ENCODE peak calls at places on chromosomes 6 and 20, in six cellular contexts. One of them, this sample, is unnamed. For H3K4me1, the result is how much of the 10 kb centered on the place peaks cover.

GRCh38 chr6:43770417-43771209 is 602 bp downstream of the VEGFA start:
- DNase-seq in psoas muscle: peak
- DNase-seq in transverse colon: peak
- DNase-seq in right cardiac atrium: peak
- DNase-seq in CD8-positive, alpha-beta T cell: no peak
- DNase-seq in GM23338: peak
- DNase-seq in this sample: no peak

GRCh38 chr20:37500311-37500710 is 20.7 kb upstream of the NNAT start:
- DNase-seq in psoas muscle: no peak
- DNase-seq in transverse colon: no peak
- DNase-seq in right cardiac atrium: no peak
- DNase-seq in CD8-positive, alpha-beta T cell: no peak
- DNase-seq in GM23338: no peak
- DNase-seq in this sample: no peak

GRCh38 chr6:106872044-106872443 is 102.5 kb downstream of the CD24 start:
- DNase-seq in psoas muscle: no peak
- DNase-seq in transverse colon: no peak
- DNase-seq in right cardiac atrium: no peak
- DNase-seq in CD8-positive, alpha-beta T cell: no peak
- DNase-seq in GM23338: no peak
- DNase-seq in this sample: no peak

GRCh38 chr6:137309078-137309762 is 90.0 kb upstream of the IFNGR1 start:
- DNase-seq in psoas muscle: peak
- DNase-seq in transverse colon: peak
- DNase-seq in right cardiac atrium: peak
- DNase-seq in CD8-positive, alpha-beta T cell: no peak
- DNase-seq in GM23338: peak
- DNase-seq in this sample: no peak

GRCh38 chr6:5997420-5998093 is 9.2 kb downstream of the NRN1 start:
- DNase-seq in psoas muscle: peak
- DNase-seq in transverse colon: no peak
- DNase-seq in right cardiac atrium: peak
- DNase-seq in CD8-positive, alpha-beta T cell: no peak
- DNase-seq in GM23338: peak
- DNase-seq in this sample: no peak

GRCh38 chr20:1623501-1624250 is 3.9 kb upstream of the SIRPB1 start:
- DNase-seq in psoas muscle: no peak
- DNase-seq in transverse colon: no peak
- DNase-seq in right cardiac atrium: no peak
- DNase-seq in CD8-positive, alpha-beta T cell: no peak
- DNase-seq in GM23338: no peak
- DNase-seq in this sample: no peak

GRCh38 chr20:11772226-11772730 is 145.4 kb upstream of the BTBD3 start:
- DNase-seq in psoas muscle: no peak
- DNase-seq in transverse colon: no peak
- DNase-seq in right cardiac atrium: no peak
- DNase-seq in CD8-positive, alpha-beta T cell: no peak
- DNase-seq in GM23338: no peak
- DNase-seq in this sample: no peak

GRCh38 chr6:38796006-38796405 is 80.9 kb downstream of the DNAH8 start:
- DNase-seq in psoas muscle: no peak
- DNase-seq in transverse colon: no peak
- DNase-seq in right cardiac atrium: no peak
- DNase-seq in CD8-positive, alpha-beta T cell: no peak
- DNase-seq in GM23338: no peak
- DNase-seq in this sample: no peak

GRCh38 chr6:159758031-159759001 is 3.5 kb upstream of the ACAT2 start:
- DNase-seq in psoas muscle: no peak
- DNase-seq in transverse colon: no peak
- DNase-seq in right cardiac atrium: no peak
- DNase-seq in CD8-positive, alpha-beta T cell: no peak
- DNase-seq in GM23338: peak
- DNase-seq in this sample: no peak

GRCh38 chr20:36573103-36573797 is at the start of gene TGIF2:
- DNase-seq in psoas muscle: peak
- DNase-seq in transverse colon: peak
- DNase-seq in right cardiac atrium: peak
- DNase-seq in CD8-positive, alpha-beta T cell: peak
- DNase-seq in GM23338: peak
- DNase-seq in this sample: no peak

GRCh38 chr6:155314773-155315515 is 660 bp upstream of the TFB1M start:
- DNase-seq in psoas muscle: peak
- DNase-seq in transverse colon: peak
- DNase-seq in right cardiac atrium: peak
- DNase-seq in CD8-positive, alpha-beta T cell: peak
- DNase-seq in GM23338: no peak
- DNase-seq in this sample: no peak

GRCh38 chr6:132153221-132153896 is 202.2 kb upstream of the CCN2 start:
- DNase-seq in psoas muscle: no peak
- DNase-seq in transverse colon: no peak
- DNase-seq in right cardiac atrium: no peak
- DNase-seq in CD8-positive, alpha-beta T cell: no peak
- DNase-seq in GM23338: no peak
- DNase-seq in this sample: no peak

GRCh38 chr6:126605089-126605488 is 265.2 kb downstream of the CENPW start:
- DNase-seq in psoas muscle: no peak
- DNase-seq in transverse colon: no peak
- DNase-seq in right cardiac atrium: no peak
- DNase-seq in CD8-positive, alpha-beta T cell: no peak
- DNase-seq in GM23338: no peak
- DNase-seq in this sample: no peak

GRCh38 chr6:167750956-167751358 is 75.8 kb upstream of the AFDN start:
- DNase-seq in psoas muscle: no peak
- DNase-seq in transverse colon: peak
- DNase-seq in right cardiac atrium: peak
- DNase-seq in CD8-positive, alpha-beta T cell: no peak
- DNase-seq in GM23338: peak
- DNase-seq in this sample: peak

GRCh38 chr6:155765275-155766194 is 309.9 kb upstream of the NOX3 start:
- DNase-seq in psoas muscle: no peak
- DNase-seq in transverse colon: no peak
- DNase-seq in right cardiac atrium: no peak
- DNase-seq in CD8-positive, alpha-beta T cell: no peak
- DNase-seq in GM23338: no peak
- DNase-seq in this sample: no peak

GRCh38 chr6:53961679-53962370 is 149.4 kb upstream of the MLIP start:
- DNase-seq in psoas muscle: no peak
- DNase-seq in transverse colon: no peak
- DNase-seq in right cardiac atrium: no peak
- DNase-seq in CD8-positive, alpha-beta T cell: no peak
- DNase-seq in GM23338: peak
- DNase-seq in this sample: peak

GRCh38 chr20:57061058-57061900 is 205.2 kb downstream of the BMP7 start:
- DNase-seq in psoas muscle: no peak
- DNase-seq in transverse colon: no peak
- DNase-seq in right cardiac atrium: no peak
- DNase-seq in CD8-positive, alpha-beta T cell: no peak
- DNase-seq in GM23338: peak
- DNase-seq in this sample: peak

GRCh38 chr6:160431231-160431630 is 83.1 kb downstream of the SLC22A3 start:
- DNase-seq in psoas muscle: peak
- DNase-seq in transverse colon: peak
- DNase-seq in right cardiac atrium: peak
- DNase-seq in CD8-positive, alpha-beta T cell: no peak
- DNase-seq in GM23338: no peak
- DNase-seq in this sample: no peak

GRCh38 chr6:122530440-122531046 is 58.9 kb upstream of the SERINC1 start:
- DNase-seq in psoas muscle: no peak
- DNase-seq in transverse colon: peak
- DNase-seq in right cardiac atrium: no peak
- DNase-seq in CD8-positive, alpha-beta T cell: peak
- DNase-seq in GM23338: peak
- DNase-seq in this sample: peak

GRCh38 chr6:98094696-98095095 is 739.7 kb upstream of the POU3F2 start:
- DNase-seq in psoas muscle: no peak
- DNase-seq in transverse colon: no peak
- DNase-seq in right cardiac atrium: no peak
- DNase-seq in CD8-positive, alpha-beta T cell: no peak
- DNase-seq in GM23338: no peak
- DNase-seq in this sample: no peak

GRCh38 chr6:82211326-82211725 is 36.2 kb downstream of the IBTK start:
- DNase-seq in psoas muscle: no peak
- DNase-seq in transverse colon: no peak
- DNase-seq in right cardiac atrium: no peak
- DNase-seq in CD8-positive, alpha-beta T cell: no peak
- DNase-seq in GM23338: no peak
- DNase-seq in this sample: no peak

GRCh38 chr6:166691199-166691598 is 64.1 kb upstream of the RPS6KA2 start:
- DNase-seq in psoas muscle: peak
- DNase-seq in transverse colon: no peak
- DNase-seq in right cardiac atrium: peak
- DNase-seq in CD8-positive, alpha-beta T cell: no peak
- DNase-seq in GM23338: no peak
- DNase-seq in this sample: no peak

GRCh38 chr6:130574146-130574545 is 208.3 kb downstream of the TMEM200A start:
- DNase-seq in psoas muscle: no peak
- DNase-seq in transverse colon: no peak
- DNase-seq in right cardiac atrium: no peak
- DNase-seq in CD8-positive, alpha-beta T cell: no peak
- DNase-seq in GM23338: no peak
- DNase-seq in this sample: no peak

GRCh38 chr6:154499854-154500589 is 10.5 kb downstream of the CNKSR3 start:
- DNase-seq in psoas muscle: no peak
- DNase-seq in transverse colon: no peak
- DNase-seq in right cardiac atrium: no peak
- DNase-seq in CD8-positive, alpha-beta T cell: no peak
- DNase-seq in GM23338: no peak
- DNase-seq in this sample: no peak

GRCh38 chr6:304833-305370 is 12.6 kb downstream of the DUSP22 start:
- DNase-seq in psoas muscle: no peak
- DNase-seq in transverse colon: no peak
- DNase-seq in right cardiac atrium: no peak
- DNase-seq in CD8-positive, alpha-beta T cell: no peak
- DNase-seq in GM23338: no peak
- DNase-seq in this sample: no peak

GRCh38 chr6:303948-304558 is 11.8 kb downstream of the DUSP22 start:
- DNase-seq in psoas muscle: no peak
- DNase-seq in transverse colon: no peak
- DNase-seq in right cardiac atrium: no peak
- DNase-seq in CD8-positive, alpha-beta T cell: no peak
- DNase-seq in GM23338: peak
- DNase-seq in this sample: no peak

GRCh38 chr6:306641-307061 is 14.4 kb downstream of the DUSP22 start:
- DNase-seq in psoas muscle: no peak
- DNase-seq in transverse colon: no peak
- DNase-seq in right cardiac atrium: no peak
- DNase-seq in CD8-positive, alpha-beta T cell: peak
- DNase-seq in GM23338: no peak
- DNase-seq in this sample: no peak

GRCh38 chr6:307065-307814 is 15.0 kb downstream of the DUSP22 start:
- DNase-seq in psoas muscle: no peak
- DNase-seq in transverse colon: no peak
- DNase-seq in right cardiac atrium: peak
- DNase-seq in CD8-positive, alpha-beta T cell: peak
- DNase-seq in GM23338: no peak
- DNase-seq in this sample: no peak

DNA sequence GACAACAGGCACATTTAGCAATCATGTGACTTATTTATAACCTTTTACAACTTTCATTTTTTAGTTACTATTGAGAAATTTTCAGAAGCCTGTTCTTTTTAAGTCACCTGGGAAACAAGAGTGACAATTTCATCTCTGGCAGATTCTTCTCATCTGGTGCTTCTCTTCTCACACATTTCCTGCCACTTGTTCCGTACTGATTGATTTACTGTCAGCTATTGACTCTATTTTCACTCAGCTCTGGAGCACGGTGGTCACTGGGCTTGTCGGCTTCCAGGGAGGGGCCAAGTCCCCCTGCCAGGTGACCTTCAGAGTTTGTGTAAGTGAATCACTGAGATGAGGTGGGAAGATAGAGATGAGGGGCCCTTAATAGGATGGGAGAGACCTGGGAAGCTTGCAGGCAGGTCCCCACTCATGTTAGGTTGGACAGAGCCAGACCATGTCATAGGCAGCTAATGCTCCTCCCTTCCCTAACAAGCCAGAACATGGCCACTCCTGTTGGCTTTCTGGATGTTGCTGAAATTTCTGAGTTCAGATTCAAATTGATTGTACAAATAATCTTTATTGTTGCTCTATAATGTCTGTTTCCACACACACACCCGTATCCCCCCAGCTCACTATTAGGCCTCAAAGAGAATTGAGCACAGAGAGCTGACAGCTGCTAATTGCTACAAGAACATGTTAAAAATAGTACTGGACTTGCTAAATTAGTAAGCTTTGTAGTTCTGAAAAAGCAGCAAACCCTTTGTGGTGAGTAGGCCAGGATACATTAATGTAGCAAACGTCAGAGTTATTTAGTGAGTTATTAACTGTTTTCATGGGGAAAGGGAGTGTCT is 13.3 kb downstream of the DUSP22 start:
- DNase-seq in psoas muscle: no peak
- DNase-seq in transverse colon: no peak
- DNase-seq in right cardiac atrium: no peak
- DNase-seq in CD8-positive, alpha-beta T cell: no peak
- DNase-seq in GM23338: no peak
- DNase-seq in this sample: no peak
- H3K4me3 ChIP-seq in psoas muscle: no peak
- H3K4me3 ChIP-seq in transverse colon: no peak
- H3K4me3 ChIP-seq in right cardiac atrium: no peak
- H3K4me3 ChIP-seq in CD8-positive, alpha-beta T cell: no peak
- H3K4me3 ChIP-seq in GM23338: no peak
- H3K4me3 ChIP-seq in this sample: no peak

DNA sequence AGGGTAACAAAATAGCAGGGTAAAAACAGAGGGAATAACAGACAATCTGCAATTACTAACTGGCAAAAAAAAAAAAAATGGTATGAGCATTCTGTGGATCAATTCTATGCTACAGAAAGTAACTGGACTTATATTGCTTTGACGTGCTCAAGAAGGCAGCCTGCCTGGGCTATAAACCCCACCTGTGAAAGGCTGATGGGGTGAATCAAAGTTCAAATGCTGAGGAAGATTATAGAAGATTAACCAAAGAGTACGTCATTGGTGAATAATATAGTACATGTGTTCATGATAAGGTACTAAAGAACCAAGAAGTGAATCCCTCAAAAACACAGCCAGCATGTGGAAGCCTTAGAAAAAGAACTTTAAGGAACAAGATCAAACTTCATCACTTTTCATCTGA is 441.9 kb upstream of the PTCHD4 start:
- DNase-seq in psoas muscle: no peak
- DNase-seq in transverse colon: no peak
- DNase-seq in right cardiac atrium: no peak
- DNase-seq in CD8-positive, alpha-beta T cell: no peak
- DNase-seq in GM23338: no peak
- DNase-seq in this sample: no peak
- H3K4me1 ChIP-seq in psoas muscle: under half
- H3K4me1 ChIP-seq in transverse colon: under half
- H3K4me1 ChIP-seq in right cardiac atrium: under half
- H3K4me1 ChIP-seq in CD8-positive, alpha-beta T cell: under half
- H3K4me1 ChIP-seq in GM23338: under half
- H3K4me1 ChIP-seq in this sample: under half

GRCh38 chr6:41731561-41732086 is 3.8 kb downstream of the TFEB start:
- DNase-seq in psoas muscle: peak
- DNase-seq in transverse colon: no peak
- DNase-seq in right cardiac atrium: no peak
- DNase-seq in CD8-positive, alpha-beta T cell: no peak
- DNase-seq in GM23338: no peak
- DNase-seq in this sample: no peak
- H3K4me3 ChIP-seq in psoas muscle: peak
- H3K4me3 ChIP-seq in transverse colon: no peak
- H3K4me3 ChIP-seq in right cardiac atrium: no peak
- H3K4me3 ChIP-seq in CD8-positive, alpha-beta T cell: no peak
- H3K4me3 ChIP-seq in GM23338: no peak
- H3K4me3 ChIP-seq in this sample: no peak

GRCh38 chr6:117677553-117678131 is 2.4 kb downstream of the NUS1 start:
- DNase-seq in psoas muscle: no peak
- DNase-seq in transverse colon: no peak
- DNase-seq in right cardiac atrium: no peak
- DNase-seq in CD8-positive, alpha-beta T cell: peak
- DNase-seq in GM23338: no peak
- DNase-seq in this sample: no peak
- H3K4me1 ChIP-seq in psoas muscle: under half
- H3K4me1 ChIP-seq in transverse colon: under half
- H3K4me1 ChIP-seq in right cardiac atrium: under half
- H3K4me1 ChIP-seq in CD8-positive, alpha-beta T cell: half or more
- H3K4me1 ChIP-seq in GM23338: under half
- H3K4me1 ChIP-seq in this sample: under half